ENCODE peak calls at places on chromosomes 5 and 9, in seven cellular contexts. D is WERI-Rb-1; Z is glutamatergic neuron; X is breast epithelium; Q is fibroblast of lung; S is CD8-positive, alpha-beta T cell; Y is heart left ventricle. K is an unnamed sample.

GRCh38 chr9:9504869-9505268 is 1107.9 kb downstream of the PTPRD start:
- DNase-seq in Z (no peak), S (no peak), D (no peak), Q (no peak), Y (no peak), X (no peak), K (no peak)

GRCh38 chr9:96877269-96877668 is 23.0 kb upstream of the ZNF782 start:
- DNase-seq in S (no peak), Z (no peak), Q (no peak), D (no peak), Y (no peak), X (no peak), K (no peak)

GRCh38 chr9:91711755-91712591 is 238.1 kb downstream of the ROR2 start:
- DNase-seq in D (no peak), S (peak), Y (no peak), X (no peak), Q (peak), Z (no peak), K (no peak)

GRCh38 chr9:135939351-135940265 is 21.6 kb downstream of the UBAC1 start:
- DNase-seq in D (no peak), X (no peak), Y (no peak), S (peak), Q (no peak), Z (no peak), K (no peak)

GRCh38 chr5:119078870-119079269 is 8.0 kb downstream of the DMXL1 start:
- DNase-seq in Y (no peak), S (no peak), X (no peak), Z (no peak), Q (peak), D (no peak), K (no peak)

GRCh38 chr5:159749146-159749545 is 167.1 kb upstream of the ADRA1B start:
- DNase-seq in S (no peak), Z (no peak), Y (no peak), X (no peak), D (no peak), Q (peak), K (no peak)

GRCh38 chr5:134135091-134135655 is 20.7 kb downstream of the TCF7 start:
- DNase-seq in S (no peak), Z (peak), Q (no peak), Y (peak), D (no peak), X (peak), K (no peak)

GRCh38 chr9:136901516-136902258 is 15.4 kb downstream of the TRAF2 start:
- DNase-seq in D (no peak), Y (no peak), Q (peak), X (no peak), Z (no peak), S (peak), K (no peak)

GRCh38 chr5:179464631-179465030 is 85.7 kb upstream of the RUFY1 start:
- DNase-seq in Z (no peak), Y (no peak), X (no peak), Q (no peak), S (no peak), D (no peak), K (no peak)

GRCh38 chr5:39430461-39430860 is 5.7 kb upstream of the DAB2 start:
- DNase-seq in D (no peak), S (no peak), X (no peak), Y (no peak), Z (no peak), Q (no peak), K (no peak)

GRCh38 chr9:34744295-34745221 is 34.6 kb upstream of the CCL21 start:
- DNase-seq in Z (no peak), Q (peak), S (no peak), Y (peak), X (no peak), D (peak), K (no peak)

GRCh38 chr5:136066705-136067271 is 38.0 kb downstream of the TGFBI start:
- DNase-seq in Z (no peak), Y (peak), Q (peak), X (no peak), D (peak), S (no peak), K (no peak)

GRCh38 chr9:70901741-70902140 is 219.7 kb downstream of the TRPM3 start:
- DNase-seq in Q (peak), Y (no peak), X (no peak), Z (no peak), S (no peak), D (no peak), K (no peak)

GRCh38 chr5:74028406-74028805 is 402.4 kb downstream of the ARHGEF28 start:
- DNase-seq in D (peak), X (no peak), Z (no peak), S (no peak), Y (no peak), Q (peak), K (no peak)

GRCh38 chr5:125142439-125142838 is 396.0 kb upstream of the ZNF608 start:
- DNase-seq in Y (no peak), S (no peak), Q (peak), Z (no peak), D (no peak), X (no peak), K (no peak)

GRCh38 chr5:32193591-32193990 is 19.5 kb upstream of the GOLPH3 start:
- DNase-seq in Y (peak), Q (peak), X (peak), D (no peak), Z (no peak), S (no peak), K (no peak)

GRCh38 chr5:1255081-1255561 is 29.9 kb downstream of the SLC6A18 start:
- DNase-seq in D (no peak), Q (no peak), S (no peak), X (no peak), Z (no peak), Y (no peak), K (no peak)

GRCh38 chr5:178384815-178385471 is 152.3 kb upstream of the PHYKPL start:
- DNase-seq in Q (no peak), Z (no peak), D (no peak), S (no peak), Y (no peak), X (no peak), K (no peak)

GRCh38 chr9:3948826-3949578 is 350.9 kb downstream of the GLIS3 start:
- DNase-seq in X (no peak), Y (no peak), Z (no peak), Q (peak), D (no peak), S (no peak), K (no peak)

GRCh38 chr9:108953983-108954574 is 19.9 kb downstream of the ABITRAM start:
- DNase-seq in S (no peak), Q (peak), Y (no peak), X (no peak), D (no peak), Z (no peak), K (no peak)

GRCh38 chr9:124665391-124666058 is 105.6 kb downstream of the NR6A1 start:
- DNase-seq in D (no peak), Y (no peak), X (no peak), Q (peak), Z (no peak), S (no peak), K (no peak)

GRCh38 chr5:434443-435146 is 8.4 kb upstream of the EXOC3 start:
- DNase-seq in Q (no peak), Y (no peak), X (peak), S (no peak), D (no peak), Z (peak), K (no peak)

GRCh38 chr5:71748360-71748759 is 29.3 kb downstream of the CARTPT start:
- DNase-seq in D (no peak), S (no peak), Z (no peak), Q (no peak), Y (peak), X (peak), K (no peak)

GRCh38 chr5:127650649-127651048 is 1.8 kb downstream of the CTXN3 start:
- DNase-seq in D (no peak), Q (peak), Z (no peak), S (no peak), X (no peak), Y (no peak), K (no peak)

GRCh38 chr5:123874600-123875201 is 362.7 kb downstream of the CSNK1G3 start:
- DNase-seq in S (no peak), D (no peak), Q (peak), Y (no peak), X (no peak), Z (no peak), K (no peak)

GRCh38 chr5:93886098-93886806 is 144.9 kb upstream of the POU5F2 start:
- DNase-seq in Z (no peak), X (no peak), Q (no peak), D (no peak), Y (no peak), S (no peak), K (no peak)

GRCh38 chr5:106085136-106085535 is 1585.6 kb downstream of the EFNA5 start:
- DNase-seq in X (no peak), D (no peak), Y (no peak), Z (no peak), Q (no peak), S (no peak), K (no peak)

GRCh38 chr5:34770486-34770885 is 68.5 kb upstream of the TTC23L start:
- DNase-seq in S (no peak), Z (no peak), Y (no peak), Q (no peak), X (no peak), D (no peak), K (no peak)

GRCh38 chr5:57327934-57328333 is 154.1 kb downstream of the GPBP1 start:
- DNase-seq in D (no peak), X (no peak), Z (no peak), S (no peak), Y (no peak), Q (peak), K (no peak)

GRCh38 chr9:69073103-69073502 is 37.6 kb downstream of the FXN start:
- DNase-seq in Q (no peak), D (no peak), X (no peak), Z (no peak), S (no peak), Y (no peak), K (no peak)

GRCh38 chr5:21701317-21701716 is 1151.8 kb downstream of the CDH12 start:
- DNase-seq in X (no peak), S (no peak), Z (no peak), D (no peak), Y (no peak), Q (no peak), K (no peak)

GRCh38 chr5:68047035-68047434 is 168.5 kb upstream of the PIK3R1 start:
- DNase-seq in X (no peak), D (no peak), Z (no peak), Y (no peak), S (no peak), Q (peak), K (no peak)

GRCh38 chr9:84990416-84990815 is 320.9 kb downstream of the NTRK2 start:
- DNase-seq in S (no peak), D (no peak), Y (no peak), X (no peak), Z (no peak), Q (peak), K (no peak)

GRCh38 chr9:110426052-110426709 is 88.5 kb upstream of the TXNDC8 start:
- DNase-seq in X (no peak), Y (no peak), Q (peak), S (no peak), D (no peak), Z (no peak), K (no peak)
- TF ChIP-seq CTCF in X (no peak), Y (no peak), Q (no peak), S (no peak), D (no peak), Z (no peak), K (peak)

DNA sequence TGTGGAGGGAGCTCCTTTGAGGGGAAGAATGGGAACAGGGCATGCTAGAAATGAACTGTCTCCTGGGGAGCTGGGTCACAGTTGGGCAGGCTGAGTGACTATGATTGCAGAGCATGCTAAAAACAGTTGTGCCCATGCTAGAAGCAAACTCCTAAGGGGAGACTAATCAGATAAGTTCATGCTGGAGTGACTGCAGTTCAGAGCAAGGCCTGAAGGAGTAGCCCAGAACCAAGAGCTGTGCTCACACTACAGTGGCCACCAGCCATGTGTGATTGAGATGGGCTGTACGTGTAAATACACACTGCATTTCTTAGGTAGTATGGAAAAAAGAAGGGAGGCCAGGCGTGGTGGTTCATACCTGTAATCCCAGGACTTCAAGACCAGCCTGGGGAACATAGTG is 10.3 kb upstream of the AK1 start:
- DNase-seq in D (no peak), X (no peak), Z (no peak), Y (no peak), S (no peak), Q (no peak), K (peak)
- TF ChIP-seq CTCF in D (peak), X (no peak), Z (peak), Y (no peak), S (no peak), Q (no peak), K (peak)

GRCh38 chr9:127905788-127906191 is 6.4 kb upstream of the ST6GALNAC6 start:
- DNase-seq in Z (no peak), X (no peak), Y (no peak), Q (no peak), D (no peak), S (peak), K (no peak)

GRCh38 chr9:127910613-127911205 is 6.1 kb downstream of the ST6GALNAC4 start:
- DNase-seq in Z (no peak), Q (peak), D (peak), S (no peak), X (no peak), Y (no peak), K (no peak)

GRCh38 chr9:127908660-127908926 is 8.2 kb downstream of the ST6GALNAC4 start:
- DNase-seq in Z (no peak), D (no peak), X (no peak), Y (no peak), S (no peak), Q (no peak), K (no peak)

GRCh38 chr9:127909839-127910273 is 7.0 kb downstream of the ST6GALNAC4 start:
- DNase-seq in X (no peak), Q (no peak), S (no peak), Y (no peak), Z (no peak), D (no peak), K (no peak)

DNA sequence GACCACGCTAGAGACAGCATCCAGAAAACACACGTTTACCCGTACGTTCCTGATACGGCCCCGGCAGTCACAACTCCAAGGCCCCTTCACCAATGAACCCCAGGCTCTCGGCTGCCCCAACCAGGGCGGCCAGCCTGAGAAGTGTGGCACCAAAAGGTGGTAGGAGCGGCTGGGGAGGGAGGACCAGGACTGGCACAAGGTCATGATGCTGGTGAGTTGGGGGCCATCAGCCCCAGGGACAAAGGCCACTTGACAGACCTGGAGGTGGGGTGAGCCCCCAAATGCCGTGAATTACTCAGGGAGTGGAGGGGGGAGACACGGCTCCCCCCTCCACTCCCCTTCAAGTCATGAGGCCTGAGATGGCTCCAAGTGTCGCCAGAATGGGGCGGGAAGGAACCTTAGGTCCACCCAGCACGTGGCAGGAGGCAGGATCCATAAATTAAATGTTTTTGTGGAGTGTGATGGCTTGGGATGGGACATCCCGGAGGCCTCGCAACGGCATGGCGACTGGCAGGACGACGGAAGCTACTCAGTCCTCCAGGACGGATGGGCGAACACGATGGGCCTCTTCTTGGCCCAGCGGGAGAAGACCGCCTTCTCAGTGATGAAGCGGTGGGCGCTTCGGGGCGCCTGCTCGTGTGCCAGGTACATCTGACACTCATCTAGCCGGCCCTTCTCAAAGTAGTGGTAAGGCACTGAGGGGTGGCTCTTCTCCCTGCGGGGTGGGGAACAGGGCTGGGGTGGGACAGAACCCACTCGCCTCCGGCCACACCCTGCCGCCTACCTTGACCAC is 8.7 kb upstream of the ST6GALNAC6 start:
- DNase-seq in D (no peak), S (no peak), Q (no peak), X (no peak), Z (no peak), Y (no peak), K (no peak)
- TF ChIP-seq CTCF in D (no peak), S (no peak), Q (no peak), X (no peak), Z (no peak), Y (no peak), K (no peak)

GRCh38 chr5:79235578-79236363 is at the start of gene JMY:
- DNase-seq in S (peak), Z (peak), Q (peak), D (peak), Y (peak), X (peak), K (peak)
- TF ChIP-seq CTCF in S (no peak), Z (no peak), Q (no peak), D (peak), Y (peak), X (no peak), K (no peak)

K was measured in endothelial cell.